ENCODE peak calls at places on chromosomes 3 and 15, in six cellular contexts. One of them, this sample, is unnamed.

GRCh38 chr3:196968233-196969000 is at the start of gene PIGZ:
- DNase-seq in activated T-cell treated with anti-CD3 and anti-CD28 coated beads, Interleukin-2, amount 50 U/mL, for 72 hours: peak
- DNase-seq in activated gamma-delta T cell treated with Interleukin-2 at 50 U/mL for 16 hours: no peak
- DNase-seq in Panc1: no peak
- DNase-seq in MV-4-11: no peak
- DNase-seq in ELR: peak
- DNase-seq in this sample: peak

GRCh38 chr3:179098388-179099077 is 26.9 kb upstream of the ZMAT3 start:
- DNase-seq in activated T-cell treated with anti-CD3 and anti-CD28 coated beads, Interleukin-2, amount 50 U/mL, for 72 hours: no peak
- DNase-seq in activated gamma-delta T cell treated with Interleukin-2 at 50 U/mL for 16 hours: no peak
- DNase-seq in Panc1: no peak
- DNase-seq in MV-4-11: peak
- DNase-seq in ELR: peak
- DNase-seq in this sample: no peak

GRCh38 chr15:67199391-67199790 is 55.1 kb downstream of the AAGAB start:
- DNase-seq in activated T-cell treated with anti-CD3 and anti-CD28 coated beads, Interleukin-2, amount 50 U/mL, for 72 hours: no peak
- DNase-seq in activated gamma-delta T cell treated with Interleukin-2 at 50 U/mL for 16 hours: no peak
- DNase-seq in Panc1: no peak
- DNase-seq in MV-4-11: no peak
- DNase-seq in ELR: no peak
- DNase-seq in this sample: no peak

GRCh38 chr3:196181127-196181546 is 30.1 kb downstream of the ZDHHC19 start:
- DNase-seq in activated T-cell treated with anti-CD3 and anti-CD28 coated beads, Interleukin-2, amount 50 U/mL, for 72 hours: no peak
- DNase-seq in activated gamma-delta T cell treated with Interleukin-2 at 50 U/mL for 16 hours: no peak
- DNase-seq in Panc1: no peak
- DNase-seq in MV-4-11: no peak
- DNase-seq in ELR: no peak
- DNase-seq in this sample: no peak

GRCh38 chr15:67915374-67916050 is 75.7 kb upstream of the RNU6-1 start:
- DNase-seq in activated T-cell treated with anti-CD3 and anti-CD28 coated beads, Interleukin-2, amount 50 U/mL, for 72 hours: no peak
- DNase-seq in activated gamma-delta T cell treated with Interleukin-2 at 50 U/mL for 16 hours: no peak
- DNase-seq in Panc1: peak
- DNase-seq in MV-4-11: no peak
- DNase-seq in ELR: no peak
- DNase-seq in this sample: peak

GRCh38 chr3:187618732-187619131 is 51.5 kb downstream of the SST start:
- DNase-seq in activated T-cell treated with anti-CD3 and anti-CD28 coated beads, Interleukin-2, amount 50 U/mL, for 72 hours: no peak
- DNase-seq in activated gamma-delta T cell treated with Interleukin-2 at 50 U/mL for 16 hours: no peak
- DNase-seq in Panc1: no peak
- DNase-seq in MV-4-11: no peak
- DNase-seq in ELR: no peak
- DNase-seq in this sample: no peak

GRCh38 chr15:73305331-73306211 is 63.2 kb downstream of the HCN4 start:
- DNase-seq in activated T-cell treated with anti-CD3 and anti-CD28 coated beads, Interleukin-2, amount 50 U/mL, for 72 hours: no peak
- DNase-seq in activated gamma-delta T cell treated with Interleukin-2 at 50 U/mL for 16 hours: no peak
- DNase-seq in Panc1: peak
- DNase-seq in MV-4-11: peak
- DNase-seq in ELR: peak
- DNase-seq in this sample: no peak

GRCh38 chr15:69713726-69714559 is 261.3 kb downstream of the RPLP1 start:
- DNase-seq in activated T-cell treated with anti-CD3 and anti-CD28 coated beads, Interleukin-2, amount 50 U/mL, for 72 hours: peak
- DNase-seq in activated gamma-delta T cell treated with Interleukin-2 at 50 U/mL for 16 hours: peak
- DNase-seq in Panc1: no peak
- DNase-seq in MV-4-11: no peak
- DNase-seq in ELR: peak
- DNase-seq in this sample: peak

GRCh38 chr3:11289864-11290263 is 17.7 kb downstream of the ATG7 start:
- DNase-seq in activated T-cell treated with anti-CD3 and anti-CD28 coated beads, Interleukin-2, amount 50 U/mL, for 72 hours: no peak
- DNase-seq in activated gamma-delta T cell treated with Interleukin-2 at 50 U/mL for 16 hours: no peak
- DNase-seq in Panc1: no peak
- DNase-seq in MV-4-11: no peak
- DNase-seq in ELR: peak
- DNase-seq in this sample: no peak

GRCh38 chr3:28291577-28291976 is 50.2 kb downstream of the CMC1 start:
- DNase-seq in activated T-cell treated with anti-CD3 and anti-CD28 coated beads, Interleukin-2, amount 50 U/mL, for 72 hours: no peak
- DNase-seq in activated gamma-delta T cell treated with Interleukin-2 at 50 U/mL for 16 hours: no peak
- DNase-seq in Panc1: no peak
- DNase-seq in MV-4-11: no peak
- DNase-seq in ELR: no peak
- DNase-seq in this sample: no peak

GRCh38 chr15:50051811-50052419 is 67.1 kb downstream of the ATP8B4 start:
- DNase-seq in activated T-cell treated with anti-CD3 and anti-CD28 coated beads, Interleukin-2, amount 50 U/mL, for 72 hours: peak
- DNase-seq in activated gamma-delta T cell treated with Interleukin-2 at 50 U/mL for 16 hours: peak
- DNase-seq in Panc1: peak
- DNase-seq in MV-4-11: peak
- DNase-seq in ELR: peak
- DNase-seq in this sample: peak

GRCh38 chr3:16550305-16550675 is 36.8 kb upstream of the RFTN1 start:
- DNase-seq in activated T-cell treated with anti-CD3 and anti-CD28 coated beads, Interleukin-2, amount 50 U/mL, for 72 hours: no peak
- DNase-seq in activated gamma-delta T cell treated with Interleukin-2 at 50 U/mL for 16 hours: no peak
- DNase-seq in Panc1: no peak
- DNase-seq in MV-4-11: no peak
- DNase-seq in ELR: peak
- DNase-seq in this sample: no peak

GRCh38 chr15:89998141-89998661 is 2.9 kb upstream of the ZNF710 start:
- DNase-seq in activated T-cell treated with anti-CD3 and anti-CD28 coated beads, Interleukin-2, amount 50 U/mL, for 72 hours: no peak
- DNase-seq in activated gamma-delta T cell treated with Interleukin-2 at 50 U/mL for 16 hours: no peak
- DNase-seq in Panc1: no peak
- DNase-seq in MV-4-11: peak
- DNase-seq in ELR: peak
- DNase-seq in this sample: no peak

GRCh38 chr3:122074621-122075265 is 19.6 kb downstream of the CD86 start:
- DNase-seq in activated T-cell treated with anti-CD3 and anti-CD28 coated beads, Interleukin-2, amount 50 U/mL, for 72 hours: peak
- DNase-seq in activated gamma-delta T cell treated with Interleukin-2 at 50 U/mL for 16 hours: no peak
- DNase-seq in Panc1: no peak
- DNase-seq in MV-4-11: peak
- DNase-seq in ELR: no peak
- DNase-seq in this sample: peak

GRCh38 chr3:72021531-72021930 is 236.6 kb upstream of the PROK2 start:
- DNase-seq in activated T-cell treated with anti-CD3 and anti-CD28 coated beads, Interleukin-2, amount 50 U/mL, for 72 hours: no peak
- DNase-seq in activated gamma-delta T cell treated with Interleukin-2 at 50 U/mL for 16 hours: no peak
- DNase-seq in Panc1: no peak
- DNase-seq in MV-4-11: no peak
- DNase-seq in ELR: no peak
- DNase-seq in this sample: no peak

GRCh38 chr3:107285197-107285596 is 92.0 kb upstream of the CCDC54 start:
- DNase-seq in activated T-cell treated with anti-CD3 and anti-CD28 coated beads, Interleukin-2, amount 50 U/mL, for 72 hours: no peak
- DNase-seq in activated gamma-delta T cell treated with Interleukin-2 at 50 U/mL for 16 hours: no peak
- DNase-seq in Panc1: no peak
- DNase-seq in MV-4-11: no peak
- DNase-seq in ELR: peak
- DNase-seq in this sample: no peak

GRCh38 chr3:185511711-185512110 is 12.9 kb upstream of the TMEM41A start:
- DNase-seq in activated T-cell treated with anti-CD3 and anti-CD28 coated beads, Interleukin-2, amount 50 U/mL, for 72 hours: no peak
- DNase-seq in activated gamma-delta T cell treated with Interleukin-2 at 50 U/mL for 16 hours: no peak
- DNase-seq in Panc1: no peak
- DNase-seq in MV-4-11: no peak
- DNase-seq in ELR: no peak
- DNase-seq in this sample: no peak

GRCh38 chr3:122681294-122682015 is 816 bp downstream of the PARP14 start:
- DNase-seq in activated T-cell treated with anti-CD3 and anti-CD28 coated beads, Interleukin-2, amount 50 U/mL, for 72 hours: no peak
- DNase-seq in activated gamma-delta T cell treated with Interleukin-2 at 50 U/mL for 16 hours: no peak
- DNase-seq in Panc1: no peak
- DNase-seq in MV-4-11: no peak
- DNase-seq in ELR: no peak
- DNase-seq in this sample: no peak

GRCh38 chr15:81783586-81783985 is 262.2 kb downstream of the MEX3B start:
- DNase-seq in activated T-cell treated with anti-CD3 and anti-CD28 coated beads, Interleukin-2, amount 50 U/mL, for 72 hours: no peak
- DNase-seq in activated gamma-delta T cell treated with Interleukin-2 at 50 U/mL for 16 hours: no peak
- DNase-seq in Panc1: no peak
- DNase-seq in MV-4-11: no peak
- DNase-seq in ELR: no peak
- DNase-seq in this sample: no peak

GRCh38 chr3:113062717-113063116 is 71.9 kb downstream of the GTPBP8 start:
- DNase-seq in activated T-cell treated with anti-CD3 and anti-CD28 coated beads, Interleukin-2, amount 50 U/mL, for 72 hours: no peak
- DNase-seq in activated gamma-delta T cell treated with Interleukin-2 at 50 U/mL for 16 hours: no peak
- DNase-seq in Panc1: no peak
- DNase-seq in MV-4-11: no peak
- DNase-seq in ELR: no peak
- DNase-seq in this sample: no peak

GRCh38 chr3:42749753-42750231 is 23.3 kb downstream of the CCDC13 start:
- DNase-seq in activated T-cell treated with anti-CD3 and anti-CD28 coated beads, Interleukin-2, amount 50 U/mL, for 72 hours: no peak
- DNase-seq in activated gamma-delta T cell treated with Interleukin-2 at 50 U/mL for 16 hours: no peak
- DNase-seq in Panc1: no peak
- DNase-seq in MV-4-11: peak
- DNase-seq in ELR: peak
- DNase-seq in this sample: peak

GRCh38 chr3:184764176-184764575 is 47.8 kb upstream of the VPS8 start:
- DNase-seq in activated T-cell treated with anti-CD3 and anti-CD28 coated beads, Interleukin-2, amount 50 U/mL, for 72 hours: no peak
- DNase-seq in activated gamma-delta T cell treated with Interleukin-2 at 50 U/mL for 16 hours: no peak
- DNase-seq in Panc1: no peak
- DNase-seq in MV-4-11: no peak
- DNase-seq in ELR: no peak
- DNase-seq in this sample: peak

GRCh38 chr15:72136170-72137051 is 18.2 kb downstream of the SENP8 start:
- DNase-seq in activated T-cell treated with anti-CD3 and anti-CD28 coated beads, Interleukin-2, amount 50 U/mL, for 72 hours: no peak
- DNase-seq in activated gamma-delta T cell treated with Interleukin-2 at 50 U/mL for 16 hours: no peak
- DNase-seq in Panc1: no peak
- DNase-seq in MV-4-11: no peak
- DNase-seq in ELR: no peak
- DNase-seq in this sample: no peak

GRCh38 chr3:96813134-96813819 is 1.1 kb upstream of the EPHA6 start:
- DNase-seq in activated T-cell treated with anti-CD3 and anti-CD28 coated beads, Interleukin-2, amount 50 U/mL, for 72 hours: peak
- DNase-seq in activated gamma-delta T cell treated with Interleukin-2 at 50 U/mL for 16 hours: no peak
- DNase-seq in Panc1: no peak
- DNase-seq in MV-4-11: no peak
- DNase-seq in ELR: peak
- DNase-seq in this sample: peak

GRCh38 chr15:68234060-68234459 is 4.5 kb upstream of the CLN6 start:
- DNase-seq in activated T-cell treated with anti-CD3 and anti-CD28 coated beads, Interleukin-2, amount 50 U/mL, for 72 hours: no peak
- DNase-seq in activated gamma-delta T cell treated with Interleukin-2 at 50 U/mL for 16 hours: no peak
- DNase-seq in Panc1: no peak
- DNase-seq in MV-4-11: no peak
- DNase-seq in ELR: no peak
- DNase-seq in this sample: no peak

GRCh38 chr3:157572559-157573270 is 69.5 kb upstream of the VEPH1 start:
- DNase-seq in activated T-cell treated with anti-CD3 and anti-CD28 coated beads, Interleukin-2, amount 50 U/mL, for 72 hours: peak
- DNase-seq in activated gamma-delta T cell treated with Interleukin-2 at 50 U/mL for 16 hours: no peak
- DNase-seq in Panc1: peak
- DNase-seq in MV-4-11: peak
- DNase-seq in ELR: peak
- DNase-seq in this sample: no peak

GRCh38 chr15:78396976-78397375 is 41.0 kb upstream of the IREB2 start:
- DNase-seq in activated T-cell treated with anti-CD3 and anti-CD28 coated beads, Interleukin-2, amount 50 U/mL, for 72 hours: no peak
- DNase-seq in activated gamma-delta T cell treated with Interleukin-2 at 50 U/mL for 16 hours: no peak
- DNase-seq in Panc1: no peak
- DNase-seq in MV-4-11: no peak
- DNase-seq in ELR: no peak
- DNase-seq in this sample: peak

GRCh38 chr15:58770519-58770856 is 614 bp upstream of the MINDY2 start:
- DNase-seq in activated T-cell treated with anti-CD3 and anti-CD28 coated beads, Interleukin-2, amount 50 U/mL, for 72 hours: peak
- DNase-seq in activated gamma-delta T cell treated with Interleukin-2 at 50 U/mL for 16 hours: no peak
- DNase-seq in Panc1: no peak
- DNase-seq in MV-4-11: peak
- DNase-seq in ELR: peak
- DNase-seq in this sample: no peak

GRCh38 chr3:36852071-36852470 is 87.7 kb upstream of the DCLK3 start:
- DNase-seq in activated T-cell treated with anti-CD3 and anti-CD28 coated beads, Interleukin-2, amount 50 U/mL, for 72 hours: no peak
- DNase-seq in activated gamma-delta T cell treated with Interleukin-2 at 50 U/mL for 16 hours: no peak
- DNase-seq in Panc1: no peak
- DNase-seq in MV-4-11: no peak
- DNase-seq in ELR: no peak
- DNase-seq in this sample: no peak

GRCh38 chr3:69830147-69830546 is 90.9 kb downstream of the MITF start:
- DNase-seq in activated T-cell treated with anti-CD3 and anti-CD28 coated beads, Interleukin-2, amount 50 U/mL, for 72 hours: no peak
- DNase-seq in activated gamma-delta T cell treated with Interleukin-2 at 50 U/mL for 16 hours: no peak
- DNase-seq in Panc1: no peak
- DNase-seq in MV-4-11: no peak
- DNase-seq in ELR: no peak
- DNase-seq in this sample: no peak

GRCh38 chr3:119428538-119428937 is 34.9 kb downstream of the TMEM39A start:
- DNase-seq in activated T-cell treated with anti-CD3 and anti-CD28 coated beads, Interleukin-2, amount 50 U/mL, for 72 hours: no peak
- DNase-seq in activated gamma-delta T cell treated with Interleukin-2 at 50 U/mL for 16 hours: no peak
- DNase-seq in Panc1: no peak
- DNase-seq in MV-4-11: no peak
- DNase-seq in ELR: peak
- DNase-seq in this sample: no peak

GRCh38 chr3:150253622-150254021 is 154.5 kb upstream of the TSC22D2 start:
- DNase-seq in activated T-cell treated with anti-CD3 and anti-CD28 coated beads, Interleukin-2, amount 50 U/mL, for 72 hours: no peak
- DNase-seq in activated gamma-delta T cell treated with Interleukin-2 at 50 U/mL for 16 hours: no peak
- DNase-seq in Panc1: no peak
- DNase-seq in MV-4-11: no peak
- DNase-seq in ELR: peak
- DNase-seq in this sample: no peak

GRCh38 chr3:71139501-71139900 is 444.0 kb downstream of the FOXP1 start:
- DNase-seq in activated T-cell treated with anti-CD3 and anti-CD28 coated beads, Interleukin-2, amount 50 U/mL, for 72 hours: no peak
- DNase-seq in activated gamma-delta T cell treated with Interleukin-2 at 50 U/mL for 16 hours: no peak
- DNase-seq in Panc1: no peak
- DNase-seq in MV-4-11: no peak
- DNase-seq in ELR: no peak
- DNase-seq in this sample: no peak

GRCh38 chr3:30357897-30358296 is 248.5 kb upstream of the TGFBR2 start:
- DNase-seq in activated T-cell treated with anti-CD3 and anti-CD28 coated beads, Interleukin-2, amount 50 U/mL, for 72 hours: no peak
- DNase-seq in activated gamma-delta T cell treated with Interleukin-2 at 50 U/mL for 16 hours: no peak
- DNase-seq in Panc1: no peak
- DNase-seq in MV-4-11: no peak
- DNase-seq in ELR: peak
- DNase-seq in this sample: no peak

GRCh38 chr3:149203758-149204157 is 17.9 kb downstream of the CP start:
- DNase-seq in activated T-cell treated with anti-CD3 and anti-CD28 coated beads, Interleukin-2, amount 50 U/mL, for 72 hours: no peak
- DNase-seq in activated gamma-delta T cell treated with Interleukin-2 at 50 U/mL for 16 hours: no peak
- DNase-seq in Panc1: no peak
- DNase-seq in MV-4-11: peak
- DNase-seq in ELR: no peak
- DNase-seq in this sample: no peak